ENCODE peak calls at places on chromosomes 7 and 10, in ten cellular contexts. V is mesendoderm, Z is GM12878, L is mesenchymal stem cell, F is HepG2, S is kidney, P is K562, W is IMR-90, A is colonic mucosa, B is Karpas-422. G is an unnamed sample. For H3K4me1, the result is how much of the 10 kb centered on the place peaks cover.

GRCh38 chr10:133350283-133350949 is 3.2 kb downstream of the PRAP1 start:
- DNase-seq in V (no peak), Z (no peak), L (no peak), F (no peak), S (no peak), P (no peak), W (no peak), A (no peak), B (no peak), G (no peak)

GRCh38 chr7:104207348-104207730 is 474 bp downstream of the ORC5 start:
- DNase-seq in V (peak), Z (no peak), L (peak), F (peak), S (no peak), P (no peak), W (peak), A (peak), B (peak), G (peak)

GRCh38 chr10:123331438-123331837 is 177.2 kb downstream of the BUB3 start:
- DNase-seq in V (peak), Z (no peak), L (no peak), F (peak), S (no peak), P (no peak), W (peak), A (no peak), B (no peak), G (no peak)

GRCh38 chr10:103724074-103724473 is 131.3 kb downstream of the SH3PXD2A start:
- DNase-seq in V (no peak), Z (no peak), L (no peak), F (no peak), S (no peak), P (no peak), W (no peak), A (no peak), B (no peak), G (no peak)

GRCh38 chr7:54355842-54356241 is 186.3 kb upstream of the VSTM2A start:
- DNase-seq in V (no peak), Z (no peak), L (no peak), F (no peak), S (no peak), P (no peak), W (no peak), A (no peak), B (no peak), G (no peak)

GRCh38 chr10:127081946-127082345 is 114.4 kb downstream of the INSYN2A start:
- DNase-seq in V (no peak), Z (no peak), L (no peak), F (no peak), S (no peak), P (no peak), W (no peak), A (no peak), B (no peak), G (no peak)

GRCh38 chr10:112769611-112770370 is 180.3 kb upstream of the TCF7L2 start:
- DNase-seq in V (no peak), Z (no peak), L (no peak), F (no peak), S (no peak), P (no peak), W (no peak), A (no peak), B (no peak), G (no peak)

GRCh38 chr7:106767498-106768323 is 97.4 kb upstream of the PIK3CG start:
- DNase-seq in V (no peak), Z (no peak), L (peak), F (no peak), S (no peak), P (no peak), W (peak), A (no peak), B (no peak), G (no peak)

GRCh38 chr10:21199501-21199900 is 302.4 kb upstream of the NEBL start:
- DNase-seq in V (no peak), Z (no peak), L (no peak), F (no peak), S (no peak), P (no peak), W (no peak), A (no peak), B (no peak), G (no peak)

GRCh38 chr10:70683601-70684329 is 11.5 kb downstream of the ADAMTS14 start:
- DNase-seq in V (no peak), Z (no peak), L (no peak), F (no peak), S (peak), P (no peak), W (no peak), A (no peak), B (no peak), G (no peak)

GRCh38 chr10:60423920-60424319 is 34.2 kb upstream of the ANK3 start:
- DNase-seq in V (no peak), Z (no peak), L (no peak), F (no peak), S (no peak), P (no peak), W (no peak), A (no peak), B (no peak), G (no peak)

GRCh38 chr10:11178606-11179221 is 161.0 kb downstream of the CELF2 start:
- DNase-seq in V (peak), Z (peak), L (peak), F (no peak), S (no peak), P (peak), W (peak), A (peak), B (no peak), G (no peak)

GRCh38 chr10:79286318-79286951 is 60.8 kb upstream of the PPIF start:
- DNase-seq in V (no peak), Z (peak), L (peak), F (no peak), S (peak), P (peak), W (peak), A (peak), B (peak), G (no peak)

GRCh38 chr10:132907901-132908620 is 34.3 kb downstream of the CFAP46 start:
- DNase-seq in V (no peak), Z (no peak), L (no peak), F (no peak), S (peak), P (no peak), W (no peak), A (no peak), B (no peak), G (no peak)

GRCh38 chr10:62017141-62017870 is 115.8 kb downstream of the ARID5B start:
- DNase-seq in V (no peak), Z (no peak), L (no peak), F (no peak), S (no peak), P (no peak), W (no peak), A (no peak), B (peak), G (no peak)
- H3K4me1 ChIP-seq in V (under half), Z (half or more), L (under half), F (under half), S (under half), P (under half), W (under half), A (under half), B (under half), G (under half)

DNA sequence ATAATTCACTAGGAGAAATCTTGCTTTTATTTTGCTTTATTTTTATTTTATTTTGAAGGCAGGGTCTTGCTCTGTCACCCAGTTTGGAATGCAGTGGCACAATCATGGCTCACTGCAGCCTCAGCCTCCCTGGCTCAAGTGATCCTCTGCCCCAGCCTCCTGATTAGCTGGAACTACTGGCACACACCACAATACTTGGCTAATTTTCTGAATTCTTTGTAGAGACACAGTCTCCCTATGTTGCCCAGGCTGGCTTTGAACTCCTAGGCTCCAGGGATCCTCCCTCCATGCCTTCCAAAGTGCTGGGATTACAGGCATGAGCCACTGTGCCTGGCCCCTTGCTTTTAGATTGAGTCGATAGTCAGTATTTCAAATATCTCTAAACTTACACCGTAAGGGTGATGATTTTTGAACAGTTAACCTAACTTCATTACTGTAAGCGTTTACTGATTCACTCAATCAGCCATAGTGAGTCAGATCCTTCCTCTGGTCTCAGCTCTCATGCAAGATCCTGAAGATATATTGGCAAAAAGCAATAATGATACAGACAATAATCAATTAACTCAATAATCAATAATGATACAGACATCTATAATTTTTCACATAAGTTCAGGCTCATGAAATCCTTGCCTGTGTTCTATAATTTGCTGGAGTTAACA is 239.5 kb downstream of the KIAA1217 start:
- DNase-seq in V (no peak), Z (no peak), L (peak), F (no peak), S (no peak), P (no peak), W (peak), A (no peak), B (no peak), G (no peak)
- H3K27ac ChIP-seq in V (no peak), Z (no peak), L (peak), F (no peak), S (peak), P (no peak), W (peak), A (peak), B (no peak), G (no peak)

GRCh38 chr10:129393812-129394211 is 73.2 kb upstream of the MGMT start:
- DNase-seq in V (no peak), Z (no peak), L (no peak), F (no peak), S (no peak), P (no peak), W (no peak), A (no peak), B (no peak), G (no peak)

GRCh38 chr10:129389194-129389593 is 77.8 kb upstream of the MGMT start:
- DNase-seq in V (no peak), Z (no peak), L (no peak), F (no peak), S (no peak), P (no peak), W (no peak), A (no peak), B (no peak), G (no peak)

GRCh38 chr10:129390147-129390546 is 76.9 kb upstream of the MGMT start:
- DNase-seq in V (no peak), Z (no peak), L (no peak), F (no peak), S (no peak), P (no peak), W (no peak), A (no peak), B (peak), G (no peak)

GRCh38 chr10:129390726-129391125 is 76.3 kb upstream of the MGMT start:
- DNase-seq in V (no peak), Z (no peak), L (no peak), F (no peak), S (no peak), P (no peak), W (no peak), A (no peak), B (peak), G (no peak)

DNA sequence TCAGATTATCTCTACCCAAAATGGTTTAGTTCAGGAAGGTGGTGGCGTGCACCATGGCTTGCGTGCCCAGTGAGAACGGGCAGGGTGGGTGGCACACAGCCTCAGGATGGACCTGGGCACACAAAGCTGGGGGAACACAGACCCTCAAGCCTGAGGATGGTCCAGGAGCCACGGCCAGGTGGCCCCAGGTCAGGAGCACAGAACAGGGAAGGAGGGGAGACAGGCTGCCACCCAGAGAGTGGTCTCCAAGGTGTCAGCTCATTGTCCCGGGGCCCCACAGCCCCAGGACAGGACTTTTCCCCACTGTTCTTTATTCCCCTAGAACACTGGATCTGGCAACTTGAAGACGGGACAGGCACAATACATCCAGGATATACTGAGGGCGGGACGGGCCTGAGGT is 75.6 kb upstream of the MGMT start:
- DNase-seq in V (no peak), Z (no peak), L (no peak), F (no peak), S (no peak), P (no peak), W (no peak), A (no peak), B (no peak), G (no peak)
- H3K9ac ChIP-seq in V (no peak), Z (no peak), L (no peak), F (no peak), S (no peak), P (no peak), W (no peak), A (no peak), B (no peak), G (no peak)

GRCh38 chr7:151498495-151498894 is 21.2 kb downstream of the RHEB start:
- DNase-seq in V (no peak), Z (no peak), L (no peak), F (no peak), S (no peak), P (no peak), W (no peak), A (no peak), B (no peak), G (no peak)
- H3K4me1 ChIP-seq in V (under half), Z (under half), L (under half), F (half or more), S (under half), P (under half), W (under half), A (under half), B (under half), G (under half)

G was measured in neural progenitor cell.